ENCODE peak calls at places on chromosome 12, in nine cellular contexts. Q, F, S, X, M, I, R, G and D are unnamed samples.

GRCh38 chr12:91381309-91381804 is 198.7 kb upstream of the DCN start:
- DNase-seq in Q (peak), F (no peak), S (peak), X (peak), M (peak), I (no peak), R (peak), G (no peak), D (no peak)

GRCh38 chr12:48972213-48973021 is 882 bp upstream of the WNT10B start:
- DNase-seq in Q (peak), F (no peak), S (no peak), X (no peak), M (peak), I (no peak), R (peak), G (no peak), D (no peak)

GRCh38 chr12:109053382-109054123 is 1.2 kb downstream of the USP30 start:
- DNase-seq in Q (no peak), F (no peak), S (no peak), X (no peak), M (no peak), I (no peak), R (peak), G (no peak), D (no peak)

GRCh38 chr12:45638386-45638785 is 91.1 kb upstream of the ARID2 start:
- DNase-seq in Q (no peak), F (no peak), S (no peak), X (no peak), M (no peak), I (no peak), R (no peak), G (no peak), D (no peak)

GRCh38 chr12:9906888-9907287 is 25.3 kb downstream of the CLEC2A start:
- DNase-seq in Q (no peak), F (no peak), S (no peak), X (no peak), M (peak), I (no peak), R (no peak), G (no peak), D (no peak)

GRCh38 chr12:110312581-110313360 is 31.7 kb downstream of the ATP2A2 start:
- DNase-seq in Q (peak), F (no peak), S (no peak), X (peak), M (peak), I (no peak), R (peak), G (peak), D (no peak)

GRCh38 chr12:6839482-6840201 is 1.1 kb upstream of the GNB3 start:
- DNase-seq in Q (no peak), F (no peak), S (peak), X (no peak), M (no peak), I (no peak), R (no peak), G (no peak), D (no peak)

GRCh38 chr12:27331299-27331926 is 1.2 kb upstream of the BMAL2 start:
- DNase-seq in Q (peak), F (no peak), S (no peak), X (peak), M (peak), I (no peak), R (peak), G (peak), D (no peak)

GRCh38 chr12:110702081-110702480 is 13.2 kb upstream of the HVCN1 start:
- DNase-seq in Q (no peak), F (no peak), S (no peak), X (no peak), M (no peak), I (no peak), R (no peak), G (no peak), D (no peak)

GRCh38 chr12:12542964-12543363 is 19.7 kb downstream of the DUSP16 start:
- DNase-seq in Q (no peak), F (no peak), S (no peak), X (no peak), M (no peak), I (no peak), R (no peak), G (no peak), D (no peak)

GRCh38 chr12:65655074-65655493 is 169.2 kb upstream of the HMGA2 start:
- DNase-seq in Q (no peak), F (no peak), S (no peak), X (no peak), M (peak), I (no peak), R (peak), G (no peak), D (no peak)

GRCh38 chr12:125734137-125734536 is 668.9 kb downstream of the AACS start:
- DNase-seq in Q (no peak), F (no peak), S (no peak), X (no peak), M (no peak), I (no peak), R (no peak), G (no peak), D (no peak)

GRCh38 chr12:106254724-106255123 is 6.9 kb upstream of the CKAP4 start:
- DNase-seq in Q (no peak), F (no peak), S (no peak), X (no peak), M (no peak), I (no peak), R (no peak), G (no peak), D (no peak)

GRCh38 chr12:110739894-110740293 is 2.8 kb downstream of the PPP1CC start:
- DNase-seq in Q (no peak), F (no peak), S (no peak), X (no peak), M (peak), I (no peak), R (no peak), G (no peak), D (no peak)

GRCh38 chr12:6375269-6376078 is at the start of gene SCNN1A:
- DNase-seq in Q (no peak), F (no peak), S (no peak), X (no peak), M (no peak), I (no peak), R (no peak), G (no peak), D (no peak)

GRCh38 chr12:57844725-57845477 is 1.6 kb downstream of the CTDSP2 start:
- DNase-seq in Q (peak), F (peak), S (no peak), X (peak), M (peak), I (no peak), R (peak), G (no peak), D (no peak)

GRCh38 chr12:48592591-48593086 is 22.8 kb upstream of the LALBA start:
- DNase-seq in Q (no peak), F (no peak), S (no peak), X (no peak), M (no peak), I (no peak), R (no peak), G (no peak), D (no peak)

GRCh38 chr12:75606921-75607320 is 95.5 kb upstream of the KRR1 start:
- DNase-seq in Q (no peak), F (no peak), S (no peak), X (no peak), M (no peak), I (no peak), R (no peak), G (no peak), D (no peak)

GRCh38 chr12:120212301-120212700 is 11.4 kb upstream of the RPLP0 start:
- DNase-seq in Q (no peak), F (no peak), S (no peak), X (no peak), M (no peak), I (no peak), R (no peak), G (no peak), D (no peak)

GRCh38 chr12:54350743-54351142 is 13.5 kb downstream of the GPR84 start:
- DNase-seq in Q (no peak), F (no peak), S (no peak), X (no peak), M (no peak), I (no peak), R (no peak), G (no peak), D (no peak)

GRCh38 chr12:124837958-124838803 is 25.5 kb downstream of the SCARB1 start:
- DNase-seq in Q (peak), F (no peak), S (peak), X (peak), M (peak), I (no peak), R (peak), G (peak), D (no peak)

GRCh38 chr12:130920711-130921381 is 32.9 kb upstream of the ADGRD1 start:
- DNase-seq in Q (peak), F (no peak), S (no peak), X (peak), M (peak), I (no peak), R (peak), G (no peak), D (no peak)